ENCODE peak calls at places on chromosomes 12 and 14, in seven cellular contexts. T, M, Z, K, W, Y and Q are unnamed samples.
A peak's percentile ranks its signal among the peaks of the same experiment; 100 is the strongest.

GRCh38 chr14:89992273-89992672 is 36.5 kb downstream of the TDP1 start:
- DNase-seq in K (no peak), Y (no peak), W (no peak), T (no peak), M (no peak), Z (no peak), Q (no peak)

GRCh38 chr12:56581418-56582145 is 48.5 kb downstream of the BAZ2A start:
- DNase-seq in Z (peak; percentile 8), K (no peak), T (no peak), M (no peak), W (peak; percentile 48), Y (no peak), Q (no peak)

GRCh38 chr14:73472182-73473114 is 14.1 kb upstream of the NUMB start:
- DNase-seq in Z (no peak), Y (peak; percentile 53), K (peak; percentile 78), M (peak; percentile 53), T (peak; percentile 79), W (peak; percentile 65), Q (peak; percentile 67)

GRCh38 chr14:106530423-106531107 is 1004.2 kb downstream of the TMEM121 start:
- DNase-seq in Z (peak; percentile 18), T (peak; percentile 21), Y (no peak), M (peak; percentile 43), K (no peak), W (no peak), Q (peak; percentile 10)

GRCh38 chr12:105420046-105420445 is 89.6 kb downstream of the C12orf75 start:
- DNase-seq in Y (no peak), Z (no peak), K (no peak), T (no peak), W (no peak), M (no peak), Q (no peak)

GRCh38 chr12:83818888-83819287 is 1093.7 kb downstream of the SLC6A15 start:
- DNase-seq in Y (no peak), M (no peak), T (no peak), K (peak; percentile 53), Z (no peak), W (peak; percentile 13), Q (peak; percentile 16)

GRCh38 chr14:29925736-29926135 is 1.9 kb downstream of the PRKD1 start:
- DNase-seq in Z (no peak), M (no peak), W (no peak), K (no peak), T (no peak), Y (no peak), Q (no peak)

GRCh38 chr14:33642080-33642479 is 308.8 kb downstream of the EGLN3 start:
- DNase-seq in K (no peak), M (no peak), Z (no peak), W (no peak), T (no peak), Y (no peak), Q (no peak)

GRCh38 chr12:130658106-130658505 is 58.0 kb downstream of the RIMBP2 start:
- DNase-seq in W (no peak), Y (no peak), M (no peak), T (no peak), Z (no peak), K (no peak), Q (peak; percentile 57)

GRCh38 chr14:36781897-36782296 is 120.2 kb downstream of the PAX9 start:
- DNase-seq in W (no peak), Z (no peak), M (no peak), Y (no peak), T (no peak), K (no peak), Q (no peak)

GRCh38 chr14:103372552-103373304 is 12.5 kb upstream of the MARK3 start:
- DNase-seq in K (peak; percentile 80), Z (no peak), Y (no peak), W (peak; percentile 89), M (no peak), T (no peak), Q (no peak)

GRCh38 chr14:96811985-96812667 is 14.9 kb downstream of the VRK1 start:
- DNase-seq in T (no peak), W (no peak), K (no peak), Z (no peak), M (no peak), Y (no peak), Q (no peak)